ENCODE peak calls at places on chromosomes 12 and 14, in six cellular contexts. L is uterus, T is tibial artery, W is A549, R is A673, P is MM.1S. S is an unnamed sample.

GRCh38 chr14:101808020-101808641 is 46.6 kb downstream of the PPP2R5C start:
- DNase-seq in W (peak), P (no peak), L (no peak), T (no peak), R (no peak), S (no peak)

GRCh38 chr12:110860833-110861291 is 14.1 kb downstream of the CCDC63 start:
- DNase-seq in T (no peak), W (no peak), P (no peak), L (peak), R (peak), S (no peak)

GRCh38 chr14:70698288-70698687 is 56.6 kb downstream of the TTC9 start:
- DNase-seq in P (no peak), W (peak), T (no peak), R (no peak), L (no peak), S (no peak)

GRCh38 chr14:103230658-103231334 is 103.2 kb upstream of the EIF5 start:
- DNase-seq in T (no peak), L (no peak), P (no peak), R (no peak), W (no peak), S (no peak)

GRCh38 chr14:94157195-94157594 is 16.9 kb upstream of the PPP4R4 start:
- DNase-seq in W (no peak), T (no peak), L (no peak), R (no peak), P (no peak), S (no peak)

GRCh38 chr12:48973531-48973930 is 2.0 kb upstream of the WNT10B start:
- DNase-seq in R (no peak), P (no peak), T (peak), W (no peak), L (no peak), S (no peak)

GRCh38 chr12:115046805-115047204 is 362.8 kb upstream of the TBX3 start:
- DNase-seq in L (no peak), W (peak), P (no peak), T (no peak), R (no peak), S (no peak)

GRCh38 chr14:100747021-100747586 is 20.4 kb downstream of the DLK1 start:
- DNase-seq in T (no peak), W (peak), P (no peak), L (peak), R (no peak), S (peak)

GRCh38 chr12:25592725-25593495 is 39.8 kb upstream of the LMNTD1 start:
- DNase-seq in T (no peak), R (peak), P (no peak), L (no peak), W (no peak), S (no peak)

GRCh38 chr12:128339121-128339520 is 72.2 kb downstream of the TMEM132C start:
- DNase-seq in W (no peak), R (no peak), L (peak), T (no peak), P (no peak), S (no peak)

GRCh38 chr12:109983432-109984142 is 12.6 kb downstream of the GIT2 start:
- DNase-seq in P (no peak), T (no peak), W (no peak), R (no peak), L (no peak), S (no peak)

GRCh38 chr12:113292091-113292490 is 42.8 kb downstream of the SLC8B1 start:
- DNase-seq in T (no peak), P (no peak), R (no peak), W (no peak), L (no peak), S (no peak)

GRCh38 chr14:76304536-76305473 is 71.1 kb upstream of the ESRRB start:
- DNase-seq in L (no peak), W (no peak), R (no peak), P (no peak), T (no peak), S (no peak)

GRCh38 chr12:93297536-93297935 is 80.2 kb upstream of the NUDT4 start:
- DNase-seq in T (no peak), P (no peak), L (no peak), W (no peak), R (no peak), S (no peak)

GRCh38 chr12:130307859-130308258 is 29.8 kb upstream of the PIWIL1 start:
- DNase-seq in R (no peak), W (no peak), P (no peak), T (no peak), L (no peak), S (no peak)

GRCh38 chr14:72444701-72445100 is 449.2 kb downstream of the DPF3 start:
- DNase-seq in P (no peak), R (no peak), L (no peak), W (no peak), T (no peak), S (no peak)

DNA sequence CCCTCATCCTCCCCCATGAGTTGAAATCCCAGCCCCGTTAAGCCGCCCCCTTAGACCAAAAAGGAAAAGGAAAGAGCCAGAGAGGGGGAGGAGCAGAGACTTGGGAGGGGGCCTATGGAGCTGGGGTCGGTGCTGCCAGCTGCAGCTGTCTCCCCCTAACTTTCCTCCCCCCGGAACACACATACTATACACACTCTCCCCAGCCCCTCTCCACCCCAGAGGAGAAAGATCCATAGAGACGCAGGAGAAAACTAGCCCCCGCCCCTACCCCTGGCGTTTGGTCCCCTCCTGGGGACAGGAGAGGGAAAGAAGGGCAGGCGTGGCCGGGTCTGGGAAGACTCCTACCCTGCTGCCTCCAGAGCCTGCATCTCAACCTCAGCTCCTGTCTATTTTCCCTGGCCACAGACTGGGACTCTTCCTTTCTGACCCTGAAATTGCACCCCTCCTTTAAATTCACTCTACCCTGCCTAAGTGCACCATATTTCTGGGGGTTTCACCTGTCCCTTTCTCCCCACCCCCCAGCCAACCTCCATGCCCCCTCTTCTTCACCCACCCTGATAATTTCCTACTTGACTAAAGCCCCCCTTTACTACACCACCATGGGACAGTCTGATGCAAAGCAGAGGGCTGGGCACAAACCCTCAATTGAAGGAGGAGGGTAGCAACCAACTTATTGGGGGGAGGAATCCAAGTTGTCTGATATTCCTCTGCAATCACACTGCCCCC is 1.6 kb upstream of the HOXC9 start:
- DNase-seq in P (no peak), W (no peak), T (no peak), L (no peak), R (no peak), S (no peak)
- H3K27ac ChIP-seq in P (no peak), W (no peak), T (peak), L (no peak), R (peak), S (peak)

DNA sequence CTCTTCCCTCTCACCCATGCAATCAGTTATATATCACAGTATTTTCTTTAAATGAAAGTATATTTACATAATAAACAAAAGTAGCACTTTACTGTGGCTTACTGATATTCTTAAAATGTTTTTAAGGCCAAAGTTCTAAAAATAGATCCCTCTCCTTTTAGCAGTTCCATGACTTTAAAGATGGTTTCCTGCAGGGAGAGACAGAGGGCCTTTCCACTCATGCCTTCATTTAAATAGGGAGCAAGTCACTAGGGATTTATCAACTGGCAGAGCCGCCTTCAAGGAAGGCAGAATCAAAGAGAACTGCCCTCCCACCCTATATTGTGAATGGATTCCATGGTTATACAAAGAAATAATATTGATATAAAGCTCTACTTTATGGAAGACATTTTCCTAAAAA is 55.5 kb downstream of the DUSP16 start:
- DNase-seq in L (no peak), P (no peak), R (peak), T (no peak), W (no peak), S (no peak)
- H3K27ac ChIP-seq in L (peak), P (no peak), R (no peak), T (peak), W (no peak), S (no peak)

DNA sequence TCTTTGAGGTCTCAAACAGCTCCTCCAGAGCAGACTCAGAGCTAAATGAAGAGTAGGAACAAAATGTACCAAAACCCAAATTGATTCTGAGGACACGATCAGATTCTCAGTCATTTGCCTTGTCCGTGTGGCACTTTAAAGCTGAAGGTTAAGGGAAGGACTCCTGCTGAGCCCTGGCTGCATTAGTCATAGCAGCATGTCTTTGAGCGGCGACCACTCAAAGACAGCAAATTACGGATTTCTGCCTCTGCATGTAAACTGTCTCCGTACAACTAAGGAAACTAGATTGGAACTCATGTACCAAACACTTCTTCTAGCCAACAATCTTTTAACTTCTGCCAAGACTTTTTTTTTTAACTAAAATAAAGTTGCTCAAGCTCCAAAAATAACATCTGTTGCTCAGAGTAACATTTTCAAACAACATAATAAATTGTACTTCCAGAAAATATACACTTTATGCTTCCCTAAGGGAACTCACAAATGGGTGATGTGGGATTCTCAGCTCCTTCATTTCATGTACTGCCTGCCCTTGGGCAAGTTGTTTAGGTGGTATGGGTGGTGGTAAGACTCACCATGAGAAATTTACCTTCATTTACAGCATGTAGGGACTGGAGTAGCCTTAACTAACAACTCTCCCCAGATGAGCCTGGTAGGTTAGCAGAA is 56.1 kb downstream of the RERG start:
- DNase-seq in T (peak), P (no peak), W (peak), R (peak), L (peak), S (no peak)
- H3K27ac ChIP-seq in T (peak), P (no peak), W (peak), R (no peak), L (peak), S (no peak)

GRCh38 chr12:52007982-52008510 is 1.3 kb downstream of the TAMALIN start:
- DNase-seq in W (no peak), P (no peak), L (no peak), T (no peak), R (no peak), S (no peak)
- H3K27ac ChIP-seq in W (no peak), P (no peak), L (peak), T (peak), R (no peak), S (no peak)

GRCh38 chr14:35400707-35401421 is 3.7 kb downstream of the NFKBIA start:
- DNase-seq in R (peak), P (no peak), W (no peak), T (no peak), L (no peak), S (no peak)
- H3K27ac ChIP-seq in R (peak), P (no peak), W (peak), T (peak), L (peak), S (peak)

GRCh38 chr12:77151030-77151429 is 85.7 kb upstream of the E2F7 start:
- DNase-seq in T (no peak), L (no peak), R (no peak), P (no peak), W (no peak), S (no peak)
- H3K27ac ChIP-seq in T (no peak), L (no peak), R (no peak), P (no peak), W (no peak), S (no peak)

GRCh38 chr14:92960706-92961566 is 38.0 kb downstream of the CHGA start:
- DNase-seq in L (no peak), T (no peak), P (no peak), R (no peak), W (peak), S (no peak)

GRCh38 chr14:92959189-92959531 is 36.2 kb downstream of the CHGA start:
- DNase-seq in R (no peak), L (no peak), W (no peak), P (no peak), T (no peak), S (no peak)

GRCh38 chr14:92956961-92957360 is 34.0 kb downstream of the CHGA start:
- DNase-seq in R (no peak), P (no peak), T (no peak), W (no peak), L (no peak), S (no peak)

GRCh38 chr14:92959761-92960680 is 37.1 kb downstream of the CHGA start:
- DNase-seq in P (no peak), W (no peak), L (no peak), R (no peak), T (no peak), S (no peak)

DNA sequence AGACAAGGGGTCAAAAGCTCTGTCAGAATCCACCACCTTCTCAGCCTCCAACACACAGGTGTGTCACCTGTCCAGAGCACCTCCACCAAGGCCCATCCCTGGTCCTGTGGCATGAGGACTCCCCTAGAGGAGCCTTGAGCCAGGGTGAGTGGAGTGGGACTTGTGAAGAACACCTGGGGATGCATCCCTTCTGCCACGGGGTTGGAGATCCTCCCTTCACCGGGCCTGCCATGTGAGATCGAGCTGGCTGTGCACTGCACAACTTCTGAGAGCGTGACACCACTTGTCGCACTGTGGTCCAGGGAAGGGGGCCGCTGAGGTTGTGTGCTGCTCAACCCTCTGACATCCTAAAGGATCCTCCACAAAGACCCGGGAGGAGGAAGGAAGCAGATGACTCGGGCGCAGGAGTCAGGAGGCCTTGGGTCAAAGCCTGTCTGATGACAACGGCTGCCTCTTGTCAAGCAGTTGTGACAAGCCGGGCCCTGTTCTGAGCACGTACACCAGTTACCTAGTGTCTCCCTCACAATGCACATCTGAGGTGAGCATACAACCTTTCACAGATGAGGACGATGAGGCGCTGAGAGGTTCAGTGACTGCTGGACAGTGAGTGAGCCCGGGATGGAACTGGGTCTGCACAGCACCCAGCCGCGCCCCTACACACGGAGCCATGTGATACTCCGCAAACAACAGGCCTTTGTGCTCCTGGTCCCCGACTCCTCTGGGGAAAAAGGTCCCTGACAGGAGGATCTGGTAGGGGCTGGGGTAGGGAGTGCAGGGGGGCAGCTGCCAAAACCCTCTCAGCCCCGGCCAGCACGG is 35.6 kb downstream of the CHGA start:
- DNase-seq in R (no peak), L (no peak), P (no peak), W (no peak), T (no peak), S (no peak)
- H3K27ac ChIP-seq in R (peak), L (no peak), P (no peak), W (no peak), T (no peak), S (no peak)

DNA sequence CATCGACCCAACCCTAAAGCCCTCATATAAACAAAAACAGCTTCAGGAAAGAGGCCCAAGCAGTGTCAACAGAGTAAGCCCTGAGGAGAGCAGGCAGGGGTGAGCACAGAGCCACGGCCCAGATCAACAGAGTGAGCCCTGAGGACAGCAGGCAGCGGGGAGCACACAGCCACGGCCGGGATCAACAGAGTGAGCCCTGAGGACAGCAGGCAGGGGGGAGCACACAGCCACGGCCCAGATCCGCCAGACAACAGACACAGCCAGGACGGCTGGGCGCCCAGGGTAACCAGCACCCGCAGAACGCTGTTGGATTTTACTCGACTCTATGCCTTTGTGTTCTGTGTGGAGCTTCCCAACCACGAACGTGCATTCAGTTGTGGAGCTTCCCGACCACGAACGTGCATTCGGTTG is 15.0 kb downstream of the CCDC85C start:
- DNase-seq in T (no peak), P (no peak), R (no peak), L (no peak), W (no peak), S (no peak)
- H3K27ac ChIP-seq in T (no peak), P (no peak), R (no peak), L (peak), W (peak), S (peak)

S was measured in Panc1.